ENCODE peak calls at places on chromosomes 3 and 15, in four cellular contexts. S is IMR-90, W is esophagus squamous epithelium, R is adrenal gland. E is an unnamed sample. For H3K4me1, the result is how much of the 10 kb centered on the place peaks cover.

GRCh38 chr15:48963524-48964113 is at the start of gene SHC4:
- DNase-seq in S (peak), W (no peak), R (peak), E (peak)

GRCh38 chr3:125357032-125357658 is 18.0 kb downstream of the ZNF148 start:
- DNase-seq in S (peak), W (no peak), R (peak), E (peak)

GRCh38 chr3:126541628-126542339 is 16.9 kb downstream of the C3orf22 start:
- DNase-seq in S (no peak), W (no peak), R (peak), E (no peak)

GRCh38 chr15:43930079-43930478 is 103.3 kb downstream of the WDR76 start:
- DNase-seq in S (peak), W (no peak), R (no peak), E (no peak)

GRCh38 chr3:99700637-99701268 is 62.4 kb downstream of the COL8A1 start:
- DNase-seq in S (peak), W (no peak), R (no peak), E (no peak)

GRCh38 chr3:171654809-171655208 is 155.5 kb downstream of the PLD1 start:
- DNase-seq in S (peak), W (no peak), R (peak), E (no peak)

GRCh38 chr15:85609492-85609891 is 185.2 kb downstream of the KLHL25 start:
- DNase-seq in S (no peak), W (no peak), R (no peak), E (no peak)

GRCh38 chr3:116445291-116445841 is at the start of gene LSAMP:
- DNase-seq in S (peak), W (no peak), R (peak), E (no peak)

GRCh38 chr3:197002701-197003454 is 26.7 kb downstream of the MELTF start:
- DNase-seq in S (peak), W (no peak), R (peak), E (peak)

GRCh38 chr3:5187152-5187919 is at the start of gene EDEM1:
- DNase-seq in S (peak), W (peak), R (peak), E (peak)

GRCh38 chr3:5187920-5188418 is 462 bp downstream of the EDEM1 start:
- DNase-seq in S (peak), W (no peak), R (peak), E (no peak)

GRCh38 chr3:5185093-5185673 is 2.3 kb upstream of the EDEM1 start:
- DNase-seq in S (no peak), W (no peak), R (no peak), E (no peak)

GRCh38 chr3:5186854-5187151 is 704 bp upstream of the EDEM1 start:
- DNase-seq in S (peak), W (no peak), R (no peak), E (no peak)

DNA sequence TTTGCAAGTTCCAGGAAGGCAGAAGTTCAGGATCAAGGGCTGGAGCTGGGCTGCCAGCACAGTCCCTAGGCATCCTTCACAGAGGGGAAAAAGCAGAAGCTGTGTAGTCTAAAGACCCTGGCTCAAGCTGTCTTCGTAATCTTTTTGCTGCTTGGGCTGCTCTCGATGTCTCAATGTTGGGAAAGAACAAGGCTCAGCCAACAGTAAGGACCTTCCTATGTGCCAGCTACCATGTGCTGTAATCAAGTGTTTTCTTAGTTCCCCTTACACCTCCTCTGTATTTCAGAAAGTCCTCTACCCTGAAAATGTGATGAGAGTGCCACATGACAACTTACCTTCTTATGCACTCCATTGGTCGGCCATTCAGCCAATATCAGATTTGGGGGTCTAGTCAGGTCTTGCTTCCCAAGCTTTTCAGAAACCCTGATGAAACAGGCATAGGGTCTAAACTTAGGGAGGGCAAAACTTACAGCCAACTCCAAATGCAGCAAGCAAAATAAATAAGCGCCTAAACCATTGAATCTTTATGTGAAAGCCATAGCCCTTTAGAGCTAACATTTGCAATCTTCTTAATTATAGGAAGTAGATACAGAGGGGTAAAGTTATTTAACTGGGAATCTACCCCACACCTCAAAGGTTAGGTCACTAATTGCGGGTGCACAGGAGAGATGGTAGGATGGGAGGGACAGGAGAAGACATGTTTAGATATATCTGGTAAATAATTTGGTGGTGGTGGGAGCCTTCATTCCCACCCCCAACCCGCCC is 1.2 kb upstream of the EDEM1 start:
- DNase-seq in S (no peak), W (no peak), R (no peak), E (no peak)
- TF ChIP-seq POLR2A in S (no peak), W (no peak), R (no peak), E (no peak)

GRCh38 chr3:153789380-153789779 is 331.8 kb upstream of the ARHGEF26 start:
- DNase-seq in S (no peak), W (no peak), R (no peak), E (no peak)

GRCh38 chr3:153783804-153784203 is 337.4 kb upstream of the ARHGEF26 start:
- DNase-seq in S (no peak), W (no peak), R (no peak), E (no peak)

GRCh38 chr3:153783106-153783505 is 338.1 kb upstream of the ARHGEF26 start:
- DNase-seq in S (no peak), W (no peak), R (no peak), E (no peak)

GRCh38 chr3:153785901-153786300 is 335.3 kb upstream of the ARHGEF26 start:
- DNase-seq in S (no peak), W (no peak), R (no peak), E (no peak)
- TF ChIP-seq CTCF in S (no peak), W (no peak), R (no peak), E (no peak)

GRCh38 chr3:134357261-134357913 is 16.9 kb downstream of the AMOTL2 start:
- DNase-seq in S (no peak), W (no peak), R (no peak), E (no peak)

GRCh38 chr3:134357914-134358811 is 16.1 kb downstream of the AMOTL2 start:
- DNase-seq in S (peak), W (no peak), R (peak), E (peak)

GRCh38 chr3:134355416-134355815 is 18.8 kb downstream of the AMOTL2 start:
- DNase-seq in S (no peak), W (no peak), R (no peak), E (no peak)

GRCh38 chr3:134354612-134355275 is 19.5 kb downstream of the AMOTL2 start:
- DNase-seq in S (no peak), W (no peak), R (no peak), E (no peak)

DNA sequence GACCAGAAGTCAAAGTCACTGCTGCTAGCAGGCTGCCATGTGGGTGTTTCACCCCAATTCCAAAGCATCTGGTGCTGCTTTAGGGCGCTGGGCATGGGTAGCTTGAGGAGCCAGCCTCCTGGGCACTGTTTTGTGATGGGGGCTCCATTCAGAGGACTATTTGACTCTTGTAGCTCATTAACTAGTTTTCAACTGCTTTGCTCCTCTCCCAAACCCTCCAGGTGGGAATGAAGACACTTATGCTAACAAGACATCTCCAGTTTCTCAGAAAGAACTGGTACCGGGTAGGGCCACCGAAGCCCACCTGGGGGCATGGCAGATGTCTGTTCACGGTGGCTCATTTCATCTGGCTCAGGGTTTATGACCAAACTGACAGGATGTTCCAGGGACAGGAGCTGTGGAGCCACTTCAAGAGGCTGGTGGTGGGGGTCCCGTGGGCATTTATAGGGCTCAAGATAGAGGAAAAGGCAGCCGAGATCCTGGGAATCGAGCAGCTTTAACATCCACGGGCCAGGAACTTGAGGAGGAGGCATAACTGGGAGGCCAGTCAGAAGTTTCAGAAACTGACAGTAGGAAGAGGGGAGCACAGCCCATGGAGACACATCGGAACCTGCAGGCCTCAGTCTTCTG is 17.7 kb downstream of the AMOTL2 start:
- DNase-seq in S (no peak), W (no peak), R (no peak), E (no peak)
- H3K4me1 ChIP-seq in S (half or more), W (half or more), R (under half), E (under half)

GRCh38 chr15:29222129-29222853 is 47.3 kb downstream of the NSMCE3 start:
- DNase-seq in S (no peak), W (no peak), R (no peak), E (no peak)
- TF ChIP-seq POLR2A in S (no peak), W (no peak), R (no peak), E (no peak)

GRCh38 chr3:27146786-27147185 is 222.4 kb downstream of the NEK10 start:
- DNase-seq in S (no peak), W (no peak), R (no peak), E (no peak)

GRCh38 chr3:27147215-27147614 is 222.0 kb downstream of the NEK10 start:
- DNase-seq in S (peak), W (no peak), R (no peak), E (no peak)

GRCh38 chr3:27141668-27142067 is 227.5 kb downstream of the NEK10 start:
- DNase-seq in S (no peak), W (no peak), R (no peak), E (no peak)

DNA sequence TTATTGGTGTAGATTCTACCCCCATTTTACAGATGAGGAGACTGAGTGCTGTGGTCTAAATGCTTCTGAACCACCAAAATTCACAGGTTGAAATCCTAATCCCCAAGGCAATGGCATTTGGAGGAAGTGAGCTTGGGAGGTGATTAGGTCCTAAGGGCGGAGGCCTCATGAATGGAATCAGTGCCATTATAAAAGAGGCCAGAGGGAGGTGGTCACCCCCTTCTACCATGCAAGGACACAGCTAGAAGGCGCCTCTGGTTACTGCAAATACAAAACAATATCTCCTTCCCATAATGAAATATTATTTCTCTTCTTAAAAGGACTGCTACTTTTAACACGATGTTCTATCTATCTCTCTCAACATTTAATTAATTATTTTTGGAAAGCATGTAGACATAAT is 223.5 kb downstream of the NEK10 start:
- DNase-seq in S (no peak), W (no peak), R (no peak), E (no peak)
- TF ChIP-seq CTCF in S (no peak), W (no peak), R (no peak), E (no peak)

DNA sequence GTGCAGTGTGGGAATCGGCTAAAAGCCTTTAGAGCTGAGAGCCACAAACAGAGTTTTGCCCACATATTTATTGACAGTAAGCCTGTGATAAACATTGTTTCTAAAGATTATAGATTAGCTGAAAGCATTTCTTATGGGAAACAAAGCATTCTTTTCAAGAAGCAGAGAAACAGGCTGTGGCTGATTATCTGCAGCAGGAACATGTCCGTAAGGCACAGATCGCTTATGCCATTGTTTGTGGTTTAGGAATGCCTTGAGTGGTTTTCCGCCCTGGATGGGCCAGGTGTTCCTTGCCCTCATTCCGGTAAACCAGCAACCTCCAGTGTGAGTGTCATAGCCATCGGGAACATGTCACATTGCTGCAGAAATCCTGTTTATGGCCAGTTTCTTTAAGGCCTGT is 12.5 kb downstream of the XYLB start:
- DNase-seq in S (no peak), W (no peak), R (no peak), E (no peak)
- H3K4me1 ChIP-seq in S (under half), W (under half), R (under half), E (under half)

DNA sequence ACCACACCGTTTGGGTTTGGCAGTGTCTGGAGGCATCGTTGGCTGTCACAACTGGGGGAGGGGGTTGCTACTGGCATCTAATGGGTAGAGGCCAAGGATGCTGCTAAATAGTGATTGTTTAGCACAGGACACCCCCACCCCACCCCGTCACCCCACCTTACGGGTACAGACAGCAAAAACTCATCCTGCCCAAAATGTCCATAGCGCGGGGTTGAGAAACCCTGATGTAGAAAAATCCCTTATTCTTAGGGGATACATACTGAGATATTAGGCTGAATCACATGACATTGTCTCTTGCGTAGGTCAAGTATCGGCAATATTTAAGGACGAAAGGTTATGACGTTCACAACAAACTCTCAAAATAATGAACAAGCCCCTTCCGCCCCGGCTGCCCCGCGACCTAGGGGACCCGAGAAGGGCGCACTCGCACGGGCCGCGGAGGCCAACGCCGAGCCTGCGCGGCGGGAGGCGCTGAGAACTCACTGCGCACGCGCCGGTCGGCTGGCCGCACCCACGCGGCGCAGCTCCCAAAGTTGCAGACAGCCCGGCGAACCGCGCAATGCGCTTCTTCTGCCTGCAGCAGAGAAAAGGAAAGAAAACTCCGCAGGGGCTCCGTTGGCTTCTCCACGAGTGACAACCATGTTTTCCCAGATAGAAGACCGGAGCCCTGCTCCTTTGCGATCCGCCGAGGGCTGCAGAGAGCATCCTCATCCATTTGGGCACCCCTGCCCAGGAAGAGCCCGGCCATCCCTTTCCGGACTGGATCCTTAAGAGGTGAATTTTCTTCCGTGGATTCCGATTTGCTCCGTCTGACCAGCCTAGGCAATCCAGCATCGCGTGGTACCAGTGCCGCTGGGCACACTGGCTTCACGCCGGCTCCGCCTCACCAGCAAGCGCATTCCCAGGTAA is 136.8 kb upstream of the CCDC54 start:
- DNase-seq in S (peak), W (no peak), R (peak), E (peak)
- TF ChIP-seq POLR2A in S (no peak), W (no peak), R (peak), E (no peak)

GRCh38 chr3:168088106-168088722 is 7.5 kb downstream of the GOLIM4 start:
- DNase-seq in S (no peak), W (no peak), R (no peak), E (no peak)
- TF ChIP-seq CTCF in S (no peak), W (no peak), R (peak), E (no peak)

GRCh38 chr3:152267831-152268500 is 763 bp upstream of the MBNL1 start:
- DNase-seq in S (no peak), W (no peak), R (no peak), E (no peak)
- H3K4me1 ChIP-seq in S (under half), W (half or more), R (under half), E (under half)

GRCh38 chr3:143121240-143122088 is 1.9 kb downstream of the CHST2 start:
- DNase-seq in S (peak), W (no peak), R (peak), E (peak)

GRCh38 chr3:143119974-143120715 is 574 bp downstream of the CHST2 start:
- DNase-seq in S (no peak), W (no peak), R (no peak), E (peak)

GRCh38 chr3:143120716-143121239 is 1.2 kb downstream of the CHST2 start:
- DNase-seq in S (peak), W (no peak), R (no peak), E (peak)

GRCh38 chr3:143118630-143119008 is 952 bp upstream of the CHST2 start:
- DNase-seq in S (no peak), W (no peak), R (no peak), E (no peak)

GRCh38 chr3:143119009-143119914 is at the start of gene CHST2:
- DNase-seq in S (peak), W (peak), R (peak), E (peak)
- TF ChIP-seq POLR2A in S (no peak), W (no peak), R (no peak), E (no peak)